ENCODE peak calls at places on chromosomes 16 and 17, in five cellular contexts. X is fibroblast of lung, I is transverse colon, F is gastrocnemius medialis, U is cardiac muscle cell. Y is an unnamed sample. For H3K36me3, the result is how much of the 10 kb centered on the place peaks cover.

GRCh38 chr16:23679274-23679985 is 741 bp downstream of the PLK1 start:
- DNase-seq in X (peak), I (peak), F (no peak), U (peak), Y (no peak)

GRCh38 chr17:13171790-13172189 is 154.0 kb upstream of the ELAC2 start:
- DNase-seq in X (no peak), I (no peak), F (no peak), U (no peak), Y (no peak)

GRCh38 chr17:77496831-77497577 is 356.2 kb downstream of the SEC14L1 start:
- DNase-seq in X (no peak), I (no peak), F (no peak), U (no peak), Y (peak)

GRCh38 chr16:31073073-31073822 is 792 bp downstream of the ZNF668 start:
- DNase-seq in X (peak), I (peak), F (peak), U (peak), Y (peak)

GRCh38 chr17:30600062-30600829 is 123.0 kb downstream of the GOSR1 start:
- DNase-seq in X (peak), I (peak), F (peak), U (peak), Y (peak)

GRCh38 chr17:79887451-79887991 is 48.3 kb upstream of the CBX4 start:
- DNase-seq in X (no peak), I (no peak), F (no peak), U (no peak), Y (no peak)

GRCh38 chr16:89565506-89566372 is 5.3 kb downstream of the RPL13 start:
- DNase-seq in X (peak), I (peak), F (peak), U (peak), Y (no peak)

GRCh38 chr16:87707097-87707496 is 58.7 kb downstream of the KLHDC4 start:
- DNase-seq in X (no peak), I (no peak), F (no peak), U (no peak), Y (no peak)

GRCh38 chr16:76906552-76906951 is 284.4 kb upstream of the MON1B start:
- DNase-seq in X (no peak), I (no peak), F (no peak), U (no peak), Y (no peak)
- H3K27ac ChIP-seq in X (no peak), I (no peak), F (no peak), U (no peak), Y (no peak)

GRCh38 chr17:61842899-61843298 is 20.4 kb downstream of the BRIP1 start:
- DNase-seq in X (no peak), I (no peak), F (no peak), U (no peak), Y (no peak)

GRCh38 chr17:61837175-61838051 is 25.9 kb downstream of the BRIP1 start:
- DNase-seq in X (peak), I (peak), F (no peak), U (peak), Y (peak)

GRCh38 chr17:61836266-61837174 is 26.8 kb downstream of the BRIP1 start:
- DNase-seq in X (no peak), I (no peak), F (no peak), U (no peak), Y (no peak)

GRCh38 chr17:61843435-61843834 is 19.9 kb downstream of the BRIP1 start:
- DNase-seq in X (no peak), I (no peak), F (no peak), U (no peak), Y (no peak)

DNA sequence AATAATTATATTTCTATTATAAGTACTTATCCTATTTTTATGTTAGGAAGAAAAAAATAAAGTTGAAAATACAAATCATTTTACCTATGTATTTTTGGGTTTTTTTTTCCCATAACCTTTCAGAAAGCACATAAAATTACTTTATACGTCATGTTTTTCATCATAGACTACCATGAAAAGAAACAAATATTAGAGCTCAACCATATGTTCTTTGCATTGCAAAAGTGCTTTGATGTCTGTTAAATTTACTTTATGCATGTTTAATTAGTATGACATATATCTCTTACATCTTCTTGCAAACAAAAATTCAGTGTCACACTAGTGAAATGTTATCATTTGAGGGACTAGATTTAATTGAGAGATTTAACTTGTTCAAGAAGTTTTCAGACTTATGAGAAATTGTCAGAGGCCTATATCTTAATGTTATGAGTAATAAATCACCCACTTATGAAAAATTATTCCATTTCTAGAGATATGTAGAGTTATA is 24.0 kb downstream of the BRIP1 start:
- DNase-seq in X (no peak), I (no peak), F (no peak), U (no peak), Y (no peak)
- H3K36me3 ChIP-seq in X (under half), I (under half), F (under half), U (under half), Y (under half)

DNA sequence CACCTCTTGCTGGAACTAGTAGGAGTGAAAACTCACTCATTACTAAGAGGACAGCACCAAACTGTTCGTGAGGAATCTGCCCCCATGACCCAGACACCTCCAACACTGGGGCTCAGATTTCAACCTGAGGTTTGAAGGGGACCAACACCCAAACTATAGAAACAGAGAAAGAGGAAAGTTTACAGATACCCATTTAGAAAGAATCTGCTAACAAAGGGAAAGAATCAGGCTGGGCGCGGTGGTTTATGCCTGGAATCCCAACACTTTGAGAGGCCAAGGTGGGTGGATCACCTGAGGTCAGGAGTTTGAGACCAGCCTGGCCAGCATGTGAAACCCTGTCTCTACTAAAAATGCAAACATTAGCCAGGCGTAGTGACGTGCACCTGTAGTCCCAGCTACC is 3.5 kb upstream of the CSNK1D start:
- DNase-seq in X (no peak), I (no peak), F (no peak), U (no peak), Y (no peak)
- TF ChIP-seq CTCF in X (no peak), I (no peak), F (no peak), U (no peak), Y (no peak)

DNA sequence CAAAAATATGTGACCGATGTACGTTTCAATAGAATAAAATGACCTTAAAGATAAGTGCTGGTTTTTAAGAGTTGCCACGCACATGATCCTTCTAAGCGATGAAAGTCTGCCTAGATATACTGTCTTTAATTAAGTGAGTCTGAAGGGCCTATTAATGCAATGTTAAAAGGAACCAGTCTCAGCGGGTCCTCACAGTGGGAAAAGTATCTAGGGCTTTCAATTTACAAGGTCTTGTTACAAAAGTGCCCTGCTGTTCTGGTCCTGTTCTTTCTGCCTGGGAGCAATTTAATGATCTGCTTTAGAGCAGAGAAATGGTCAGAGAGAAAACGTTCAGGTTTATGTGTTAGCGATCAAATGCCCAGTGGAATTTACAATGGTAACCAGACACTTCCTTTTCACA is 864.0 kb downstream of the KCNJ2 start:
- DNase-seq in X (no peak), I (no peak), F (no peak), U (no peak), Y (no peak)
- H3K27ac ChIP-seq in X (no peak), I (no peak), F (no peak), U (no peak), Y (no peak)

GRCh38 chr17:16027708-16028584 is 28.3 kb downstream of the TTC19 start:
- DNase-seq in X (peak), I (no peak), F (peak), U (peak), Y (no peak)
- H3K36me3 ChIP-seq in X (under half), I (under half), F (half or more), U (half or more), Y (under half)

GRCh38 chr17:39261286-39261685 is 35.5 kb upstream of the STAC2 start:
- DNase-seq in X (no peak), I (no peak), F (no peak), U (no peak), Y (no peak)
- TF ChIP-seq CTCF in X (no peak), I (no peak), F (no peak), U (peak), Y (peak)

DNA sequence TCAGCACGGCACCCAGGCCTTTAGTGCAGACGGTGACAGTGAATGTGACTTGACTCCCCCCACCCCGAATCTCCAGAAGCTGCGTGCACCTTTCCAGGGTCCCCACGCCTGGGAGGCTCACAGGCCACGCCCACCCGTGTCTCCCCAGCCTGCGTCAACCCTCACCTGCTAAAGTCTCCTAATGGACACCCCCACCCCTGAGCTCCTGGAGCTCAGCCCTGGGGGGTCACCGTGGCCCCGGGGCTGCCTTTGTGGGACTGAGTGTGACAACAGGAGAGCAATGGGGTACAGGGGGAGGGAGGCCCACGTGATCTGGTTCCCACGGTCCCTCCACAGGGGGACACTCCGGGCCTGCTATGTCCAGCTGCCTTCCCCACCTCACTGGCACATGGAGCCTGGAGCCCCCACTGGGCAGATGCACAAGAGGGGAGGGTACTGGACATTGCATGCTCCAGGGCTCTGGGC is 7.4 kb upstream of the FASN start:
- DNase-seq in X (no peak), I (no peak), F (no peak), U (no peak), Y (no peak)
- H3K27ac ChIP-seq in X (no peak), I (peak), F (peak), U (peak), Y (peak)

Y was measured in CD8-positive, alpha-beta T cell.